ENCODE peak calls at places on chromosome 2, in seven cellular contexts. L, O, K, S, H, U and Y are unnamed samples.
A peak's percentile ranks its signal among the peaks of the same experiment; 100 is the strongest.

GRCh38 chr2:96090181-96090500 is 26.2 kb downstream of the ADRA2B start:
- DNase-seq in K (no peak), H (no peak), U (no peak), O (no peak), S (no peak), L (peak; percentile 21), Y (no peak)

GRCh38 chr2:37219046-37219445 is 12.3 kb downstream of the CEBPZ start:
- DNase-seq in O (no peak), H (no peak), S (no peak), L (no peak), K (no peak), U (no peak), Y (no peak)

GRCh38 chr2:198297350-198297749 is 493.0 kb downstream of the PLCL1 start:
- DNase-seq in U (no peak), O (no peak), H (no peak), S (no peak), L (no peak), K (no peak), Y (no peak)

GRCh38 chr2:2280483-2280882 is 50.6 kb downstream of the MYT1L start:
- DNase-seq in U (no peak), O (no peak), S (no peak), K (no peak), L (no peak), H (no peak), Y (no peak)

GRCh38 chr2:221283896-221284295 is 288.2 kb downstream of the EPHA4 start:
- DNase-seq in K (peak; percentile 80), U (no peak), H (no peak), L (no peak), S (no peak), O (no peak), Y (no peak)

GRCh38 chr2:181077128-181077709 is 96.8 kb downstream of the UBE2E3 start:
- DNase-seq in L (no peak), O (peak; percentile 6), H (peak; percentile 9), U (peak; percentile 73), S (no peak), K (peak; percentile 61), Y (peak; percentile 72)

GRCh38 chr2:216034065-216034464 is 20.7 kb upstream of the MREG start:
- DNase-seq in U (peak; percentile 76), S (peak; percentile 73), L (peak; percentile 85), O (peak; percentile 82), K (peak; percentile 83), H (peak; percentile 88), Y (peak; percentile 69)

GRCh38 chr2:29726976-29727375 is 194.4 kb downstream of the ALK start:
- DNase-seq in L (no peak), O (no peak), H (no peak), U (no peak), K (no peak), S (no peak), Y (no peak)

GRCh38 chr2:200172944-200173481 is 133.5 kb upstream of the SPATS2L start:
- DNase-seq in U (no peak), L (no peak), O (no peak), S (no peak), H (no peak), K (peak; percentile 78), Y (no peak)

GRCh38 chr2:48589170-48589767 is 28.4 kb upstream of the GTF2A1L start:
- DNase-seq in U (no peak), L (peak; percentile 59), H (peak; percentile 44), O (peak; percentile 46), K (peak; percentile 53), S (peak; percentile 43), Y (peak; percentile 7)

GRCh38 chr2:102094917-102095316 is 47.6 kb upstream of the IL1R1 start:
- DNase-seq in S (peak; percentile 56), L (no peak), K (peak; percentile 79), H (no peak), U (no peak), O (peak; percentile 22), Y (no peak)

GRCh38 chr2:211453311-211453894 is 897.0 kb downstream of the CPS1 start:
- DNase-seq in U (no peak), L (no peak), K (no peak), O (no peak), S (no peak), H (no peak), Y (no peak)

GRCh38 chr2:18284331-18284730 is 276.1 kb downstream of the RDH14 start:
- DNase-seq in L (no peak), H (no peak), O (no peak), S (no peak), U (no peak), K (no peak), Y (no peak)

GRCh38 chr2:151638188-151638933 is 95.9 kb downstream of the NEB start:
- DNase-seq in L (no peak), S (no peak), K (no peak), O (peak; percentile 36), H (no peak), U (peak; percentile 83), Y (peak; percentile 5)

GRCh38 chr2:37523861-37524362 is 147.5 kb downstream of the CDC42EP3 start:
- DNase-seq in O (no peak), K (peak; percentile 57), L (no peak), U (no peak), H (no peak), S (peak; percentile 20), Y (no peak)

GRCh38 chr2:64876137-64876647 is 113.0 kb upstream of the SLC1A4 start:
- DNase-seq in K (peak; percentile 55), H (no peak), L (peak; percentile 24), S (no peak), O (peak; percentile 46), U (no peak), Y (no peak)

GRCh38 chr2:56204556-56204955 is 20.8 kb downstream of the CCDC85A start:
- DNase-seq in H (no peak), O (no peak), L (no peak), S (no peak), U (no peak), K (no peak), Y (no peak)

GRCh38 chr2:9660781-9661180 is 30.0 kb upstream of the YWHAQ start:
- DNase-seq in H (no peak), K (no peak), L (no peak), O (no peak), S (no peak), U (no peak), Y (no peak)

GRCh38 chr2:25544445-25544844 is 128.9 kb downstream of the DTNB start:
- DNase-seq in U (no peak), S (no peak), L (no peak), K (no peak), O (no peak), H (no peak), Y (no peak)

GRCh38 chr2:139142252-139142651 is 362.1 kb upstream of the NXPH2 start:
- DNase-seq in O (peak; percentile 15), K (peak; percentile 38), L (no peak), U (peak; percentile 46), S (no peak), H (peak; percentile 32), Y (peak; percentile 2)

GRCh38 chr2:179263460-179264237 is 983 bp downstream of the SESTD1 start:
- DNase-seq in O (peak; percentile 37), S (peak; percentile 52), L (peak; percentile 18), U (peak; percentile 40), K (peak; percentile 57), H (peak; percentile 31), Y (peak; percentile 19)

GRCh38 chr2:239548491-239548890 is 147.7 kb upstream of the HDAC4 start:
- DNase-seq in L (no peak), U (peak; percentile 80), S (no peak), H (no peak), O (no peak), K (no peak), Y (no peak)

GRCh38 chr2:211401328-211401727 is 844.9 kb downstream of the CPS1 start:
- DNase-seq in O (no peak), U (no peak), S (no peak), L (no peak), H (no peak), K (no peak), Y (no peak)

GRCh38 chr2:207252979-207253640 is 87.4 kb upstream of the KLF7 start:
- DNase-seq in S (peak; percentile 55), H (peak; percentile 15), U (no peak), L (peak; percentile 20), K (no peak), O (no peak), Y (no peak)

GRCh38 chr2:61898810-61899209 is 6.7 kb upstream of the COMMD1 start:
- DNase-seq in S (no peak), U (peak; percentile 44), H (no peak), L (no peak), K (peak; percentile 12), O (peak; percentile 24), Y (peak; percentile 53)

GRCh38 chr2:106562826-106563594 is 75.8 kb downstream of the CD8B2 start:
- DNase-seq in O (peak; percentile 37), H (no peak), S (no peak), K (no peak), L (peak; percentile 52), U (peak; percentile 41), Y (no peak)

GRCh38 chr2:729363-729762 is 52.2 kb upstream of the TMEM18 start:
- DNase-seq in O (no peak), H (no peak), K (no peak), U (no peak), S (no peak), L (no peak), Y (no peak)

GRCh38 chr2:169027240-169027639 is 3.9 kb downstream of the ABCB11 start:
- DNase-seq in O (no peak), L (no peak), K (no peak), H (no peak), U (no peak), S (no peak), Y (no peak)

GRCh38 chr2:19868705-19869550 is 32.9 kb downstream of the TTC32 start:
- DNase-seq in L (peak; percentile 62), O (peak; percentile 28), H (peak; percentile 23), U (peak; percentile 31), K (peak; percentile 19), S (peak; percentile 25), Y (peak; percentile 8)

DNA sequence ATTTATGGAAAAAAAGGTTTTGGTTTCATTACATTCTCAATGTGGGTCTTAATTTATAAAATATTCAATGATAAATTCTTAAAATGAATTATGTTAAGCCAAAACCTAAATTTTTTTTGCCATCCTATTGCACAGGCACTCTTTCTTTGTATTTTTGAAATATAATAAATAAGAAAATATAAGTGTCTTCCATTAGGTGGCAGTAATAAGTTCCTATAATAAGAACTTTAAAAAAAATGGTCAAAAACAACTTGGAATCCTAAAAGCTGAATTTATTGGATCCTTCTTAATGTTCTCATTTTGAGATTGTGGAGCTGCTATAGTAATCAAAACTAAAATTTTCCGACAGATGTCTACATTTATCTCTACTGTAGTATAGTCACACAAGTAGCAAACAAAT is 5.7 kb downstream of the CALCRL start:
- DNase-seq in L (no peak), U (peak; percentile 16), H (no peak), S (no peak), K (no peak), O (no peak), Y (no peak)
- TF ChIP-seq CTCF in L (no peak), U (no peak), H (peak; percentile 51), S (no peak), K (peak; percentile 14), O (peak; percentile 29), Y (peak; percentile 66)

GRCh38 chr2:146412625-146413024 is 1432.2 kb upstream of the ACVR2A start:
- DNase-seq in O (no peak), L (peak; percentile 82), S (no peak), K (no peak), H (no peak), U (no peak), Y (peak; percentile 5)
- TF ChIP-seq CTCF in O (no peak), L (peak; percentile 47), S (no peak), K (no peak), H (no peak), U (no peak), Y (peak; percentile 68)

GRCh38 chr2:235494716-235495372 is 1.0 kb downstream of the AGAP1 start:
- DNase-seq in U (no peak), O (peak; percentile 51), H (peak; percentile 22), K (peak; percentile 33), L (no peak), S (peak; percentile 61), Y (no peak)
- TF ChIP-seq CTCF in U (no peak), O (no peak), H (peak; percentile 29), K (no peak), L (no peak), S (no peak), Y (no peak)

GRCh38 chr2:174023591-174024523 is 58.7 kb upstream of the SP3 start:
- DNase-seq in U (no peak), H (peak; percentile 20), L (peak; percentile 68), O (no peak), S (no peak), K (peak; percentile 94), Y (no peak)
- TF ChIP-seq CTCF in U (no peak), H (no peak), L (no peak), O (no peak), S (no peak), K (no peak), Y (no peak)